ENCODE peak calls at places on chromosomes 3 and 15, in four cellular contexts. W is K562, E is esophagus muscularis mucosa, H is HCT116. I is an unnamed sample.

GRCh38 chr3:170418422-170419300 is at the start of gene CLDN11:
- DNase-seq in W (no peak), E (no peak), H (no peak), I (no peak)

GRCh38 chr15:51331141-51331540 is 7.3 kb downstream of the CYP19A1 start:
- DNase-seq in W (peak; percentile 20), E (no peak), H (no peak), I (no peak)

GRCh38 chr3:123119388-123119787 is 52.6 kb downstream of the PDIA5 start:
- DNase-seq in W (no peak), E (no peak), H (no peak), I (no peak)

GRCh38 chr3:36893137-36893557 is 51.7 kb downstream of the TRANK1 start:
- DNase-seq in W (peak; percentile 60), E (peak; percentile 79), H (no peak), I (peak; percentile 65)

GRCh38 chr3:67018105-67018788 is 20.1 kb downstream of the KBTBD8 start:
- DNase-seq in W (peak; percentile 90), E (no peak), H (no peak), I (no peak)

GRCh38 chr3:164897335-164897734 is 181.0 kb downstream of the SI start:
- DNase-seq in W (no peak), E (no peak), H (no peak), I (no peak)

GRCh38 chr3:38117748-38118420 is 19.0 kb downstream of the ACAA1 start:
- DNase-seq in W (peak; percentile 83), E (no peak), H (peak; percentile 40), I (no peak)

GRCh38 chr15:81524496-81524895 is 150.5 kb upstream of the TMC3 start:
- DNase-seq in W (no peak), E (no peak), H (no peak), I (no peak)

GRCh38 chr15:40340038-40340739 is 550 bp downstream of the CCDC9B start:
- DNase-seq in W (no peak), E (no peak), H (no peak), I (peak; percentile 65)

GRCh38 chr3:27721717-27722564 is at the start of gene EOMES:
- DNase-seq in W (no peak), E (no peak), H (peak; percentile 73), I (no peak)

GRCh38 chr3:72516361-72516760 is 331.9 kb downstream of the SHQ1 start:
- DNase-seq in W (no peak), E (no peak), H (no peak), I (no peak)

GRCh38 chr3:14861451-14862302 is 42.9 kb downstream of the FGD5 start:
- DNase-seq in W (no peak), E (no peak), H (no peak), I (no peak)

GRCh38 chr3:45912435-45912834 is 26.1 kb downstream of the CCR9 start:
- DNase-seq in W (no peak), E (no peak), H (no peak), I (no peak)

GRCh38 chr3:151003772-151004127 is 31.2 kb upstream of the CLRN1 start:
- DNase-seq in W (no peak), E (no peak), H (no peak), I (no peak)

GRCh38 chr3:150998996-150999395 is 26.5 kb upstream of the CLRN1 start:
- DNase-seq in W (no peak), E (no peak), H (no peak), I (no peak)

GRCh38 chr3:151008699-151009098 is 36.2 kb upstream of the CLRN1 start:
- DNase-seq in W (no peak), E (no peak), H (peak; percentile 13), I (no peak)

GRCh38 chr3:151002582-151002981 is 30.1 kb upstream of the CLRN1 start:
- DNase-seq in W (no peak), E (peak; percentile 55), H (no peak), I (no peak)

DNA sequence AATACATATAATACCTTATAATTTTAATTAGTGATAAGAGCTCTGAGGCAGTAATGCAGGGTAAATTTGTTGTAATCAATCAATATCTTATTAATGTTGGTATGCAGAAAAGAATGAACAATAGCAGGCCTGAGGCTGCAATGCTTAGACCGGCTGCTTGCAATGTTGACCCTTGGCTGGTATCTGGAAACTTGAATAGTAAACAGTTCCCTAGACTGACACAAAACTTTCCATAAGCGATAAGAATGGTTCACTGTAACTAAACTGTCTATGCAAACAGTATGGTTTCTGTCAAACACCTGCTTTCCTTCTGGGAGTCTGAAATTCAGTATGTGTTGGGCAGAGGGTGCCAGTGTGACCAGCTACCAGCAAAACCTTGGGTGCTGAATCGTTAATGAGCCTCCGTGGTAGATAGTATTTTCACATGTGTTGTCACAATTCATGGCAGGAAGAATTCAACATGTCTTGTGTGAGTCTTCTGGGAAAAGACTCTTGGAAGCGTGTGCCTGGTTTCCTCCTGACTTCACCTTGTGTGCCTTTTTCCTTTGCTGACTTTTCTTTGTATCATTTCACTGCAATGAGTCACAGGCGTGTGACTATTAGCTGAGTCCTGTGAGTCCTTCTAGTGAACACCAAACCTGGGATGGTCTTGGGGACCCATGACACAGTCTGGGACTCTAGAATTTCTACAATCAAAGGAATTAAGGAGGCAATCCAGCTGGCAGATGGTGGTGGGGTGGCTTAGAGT is 30.7 kb upstream of the CLRN1 start:
- DNase-seq in W (no peak), E (peak; percentile 66), H (no peak), I (no peak)
- TF ChIP-seq POLR2AphosphoS5 in W (no peak), E (no peak), H (no peak), I (no peak)

GRCh38 chr3:76034652-76035051 is 249.3 kb upstream of the ZNF717 start:
- DNase-seq in W (no peak), E (no peak), H (no peak), I (no peak)

GRCh38 chr3:76040946-76041345 is 255.6 kb upstream of the ZNF717 start:
- DNase-seq in W (no peak), E (no peak), H (no peak), I (no peak)

GRCh38 chr3:76043746-76044145 is 258.4 kb upstream of the ZNF717 start:
- DNase-seq in W (no peak), E (no peak), H (no peak), I (no peak)

GRCh38 chr3:76038949-76039348 is 253.6 kb upstream of the ZNF717 start:
- DNase-seq in W (no peak), E (no peak), H (no peak), I (no peak)

DNA sequence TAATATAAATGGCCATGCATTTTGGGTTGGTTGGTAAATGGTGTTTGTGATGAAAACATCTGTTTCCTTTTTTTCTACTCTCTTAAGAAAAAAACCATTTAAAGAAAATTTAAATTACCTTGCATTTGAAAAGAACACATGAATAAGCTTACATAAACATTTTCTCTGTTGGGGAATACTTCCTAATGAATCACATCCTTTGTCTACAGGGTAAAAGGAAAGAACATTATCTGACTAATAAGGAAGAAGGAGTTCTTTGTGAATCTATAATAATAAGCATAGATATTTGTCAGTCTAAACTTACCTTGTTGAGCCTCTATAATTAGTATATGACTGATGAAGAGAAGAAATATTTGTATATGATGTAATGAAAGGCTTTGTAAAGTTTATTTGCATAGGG is 254.1 kb upstream of the ZNF717 start:
- DNase-seq in W (no peak), E (no peak), H (no peak), I (no peak)
- H3K27ac ChIP-seq in W (no peak overlapping the region), E (no peak overlapping the region), H (no peak overlapping the region), I (no peak overlapping the region)

GRCh38 chr15:64153480-64154367 is 2.2 kb downstream of the SNX22 start:
- DNase-seq in W (peak; percentile 93), E (peak; percentile 95), H (peak; percentile 57), I (peak; percentile 94)

GRCh38 chr15:64158363-64159134 is 4.3 kb downstream of the PPIB start:
- DNase-seq in W (no peak), E (no peak), H (no peak), I (no peak)

GRCh38 chr15:64156652-64157331 is 5.3 kb downstream of the SNX22 start:
- DNase-seq in W (no peak), E (no peak), H (no peak), I (no peak)

GRCh38 chr15:64157599-64158125 is 5.2 kb downstream of the PPIB start:
- DNase-seq in W (no peak), E (no peak), H (no peak), I (no peak)

DNA sequence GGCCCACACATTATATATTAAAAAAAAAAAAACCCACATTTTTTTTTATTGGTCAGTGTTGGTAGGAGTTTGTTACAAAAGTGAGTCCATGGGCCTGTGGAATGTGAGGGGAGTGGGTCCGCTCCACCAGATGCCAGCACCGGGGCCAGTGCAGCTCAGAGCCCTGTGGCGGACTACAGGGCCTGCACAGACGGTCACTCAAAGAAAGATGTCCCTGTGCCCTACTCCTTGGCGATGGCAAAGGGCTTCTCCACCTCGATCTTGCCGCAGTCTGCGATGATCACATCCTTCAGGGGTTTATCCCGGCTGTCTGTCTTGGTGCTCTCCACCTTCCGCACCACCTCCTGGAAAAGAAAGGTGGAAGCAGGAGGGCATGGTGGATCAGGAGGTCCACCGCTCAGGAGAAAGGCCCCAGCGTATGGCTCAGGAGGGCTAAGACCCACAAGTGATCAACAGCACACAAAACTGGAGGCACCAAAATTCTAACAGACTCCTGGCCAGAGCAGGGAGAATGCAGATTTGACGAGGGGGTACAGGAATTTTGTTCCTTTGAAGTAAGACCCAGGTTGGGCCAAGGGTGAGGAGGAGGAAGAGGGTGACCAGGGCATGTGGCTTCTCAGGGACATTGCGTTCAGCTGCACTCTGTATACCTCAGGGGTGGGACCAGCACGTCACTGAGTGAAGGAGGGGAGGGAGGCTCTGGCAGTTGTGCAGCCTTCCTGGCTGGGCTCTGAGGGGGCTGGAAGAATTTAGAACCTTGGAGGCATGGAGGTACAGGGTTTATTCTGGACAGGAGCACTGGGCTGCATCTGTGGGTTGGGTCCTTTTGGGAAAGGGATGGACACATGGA is 4.5 kb downstream of the SNX22 start:
- DNase-seq in W (no peak), E (no peak), H (no peak), I (peak; percentile 47)
- TF ChIP-seq POLR2A in W (peak; percentile 25), E (no peak), H (no peak), I (no peak)

GRCh38 chr3:48404440-48405342 is 25.2 kb downstream of the PLXNB1 start:
- DNase-seq in W (no peak), E (no peak), H (no peak), I (no peak)

GRCh38 chr3:48402907-48403306 is 27.0 kb downstream of the PLXNB1 start:
- DNase-seq in W (no peak), E (no peak), H (no peak), I (no peak)

GRCh38 chr3:48403533-48404439 is 26.1 kb downstream of the PLXNB1 start:
- DNase-seq in W (no peak), E (no peak), H (no peak), I (no peak)

GRCh38 chr3:48400824-48401433 is 28.9 kb downstream of the FBXW12 start:
- DNase-seq in W (peak; percentile 76), E (no peak), H (peak; percentile 69), I (no peak)

GRCh38 chr3:48402281-48402732 is 27.6 kb downstream of the PLXNB1 start:
- DNase-seq in W (no peak), E (peak; percentile 98), H (peak; percentile 46), I (peak; percentile 61)
- TF ChIP-seq POLR2AphosphoS5 in W (no peak), E (peak; percentile 94), H (no peak), I (peak; percentile 53)

I was measured in upper lobe of left lung.